ENCODE peak calls at places on chromosomes 3 and 15, in four cellular contexts. G, E, J and A are unnamed samples.

GRCh38 chr3:100257601-100258000 is 3.2 kb upstream of the TBC1D23 start:
- DNase-seq in J (no peak), E (no peak), G (peak; percentile 69), A (peak; percentile 87)

GRCh38 chr3:25830373-25831305 is 40.7 kb downstream of the OXSM start:
- DNase-seq in E (no peak), G (no peak), J (no peak), A (no peak)

GRCh38 chr3:170038434-170039110 is 777 bp downstream of the GPR160 start:
- DNase-seq in G (no peak), J (peak; percentile 51), E (no peak), A (peak; percentile 52)

GRCh38 chr15:93997071-93997658 is 234.2 kb upstream of the MCTP2 start:
- DNase-seq in J (no peak), G (peak; percentile 33), E (no peak), A (no peak)

GRCh38 chr3:106534206-106534605 is 665.4 kb upstream of the CBLB start:
- DNase-seq in G (peak; percentile 19), E (no peak), J (peak; percentile 74), A (no peak)

GRCh38 chr15:93271871-93272270 is 182.9 kb upstream of the RGMA start:
- DNase-seq in G (no peak), E (no peak), J (no peak), A (no peak)

GRCh38 chr3:4584537-4585249 is 91.5 kb downstream of the ITPR1 start:
- DNase-seq in G (no peak), E (peak; percentile 39), J (no peak), A (peak; percentile 89)

GRCh38 chr3:100882571-100882981 is 110.6 kb downstream of the ABI3BP start:
- DNase-seq in G (peak; percentile 53), J (no peak), E (peak; percentile 20), A (peak; percentile 82)

GRCh38 chr3:120350431-120350941 is 1.3 kb upstream of the LRRC58 start:
- DNase-seq in G (peak; percentile 56), J (no peak), E (peak; percentile 40), A (peak; percentile 81)

GRCh38 chr3:14438929-14439328 is 36.5 kb downstream of the SLC6A6 start:
- DNase-seq in E (no peak), J (no peak), G (no peak), A (no peak)

GRCh38 chr15:86201313-86202008 is 121.8 kb downstream of the AGBL1 start:
- DNase-seq in J (no peak), E (no peak), G (no peak), A (no peak)

GRCh38 chr3:12741205-12741604 is 17.9 kb downstream of the TMEM40 start:
- DNase-seq in G (no peak), J (no peak), E (no peak), A (no peak)

GRCh38 chr3:114035146-114035545 is 21.2 kb downstream of the CCDC191 start:
- DNase-seq in G (peak; percentile 42), E (no peak), J (no peak), A (peak; percentile 81)

GRCh38 chr15:78082106-78082742 is 4.7 kb upstream of the TBC1D2B start:
- DNase-seq in E (no peak), G (no peak), J (no peak), A (peak; percentile 81)

GRCh38 chr3:64019879-64020278 is 3.4 kb downstream of the PSMD6 start:
- DNase-seq in J (no peak), E (no peak), G (no peak), A (no peak)

GRCh38 chr15:35533130-35534110 is 12.5 kb downstream of the DPH6 start:
- DNase-seq in J (no peak), G (peak; percentile 66), E (no peak), A (peak; percentile 57)

GRCh38 chr3:151580592-151580991 is 119.7 kb upstream of the IGSF10 start:
- DNase-seq in J (no peak), G (peak; percentile 98), E (no peak), A (peak; percentile 49)

GRCh38 chr3:52685285-52685704 is 418 bp downstream of the PBRM1 start:
- DNase-seq in E (peak; percentile 81), G (no peak), J (peak; percentile 81), A (peak; percentile 98)

GRCh38 chr3:147915057-147915456 is 505.9 kb downstream of the ZIC1 start:
- DNase-seq in G (peak; percentile 52), E (no peak), J (no peak), A (no peak)

GRCh38 chr3:66709464-66710058 is 208.7 kb upstream of the LRIG1 start:
- DNase-seq in J (no peak), E (no peak), G (no peak), A (no peak)

GRCh38 chr3:64107154-64107553 is 83.9 kb upstream of the PSMD6 start:
- DNase-seq in G (no peak), J (no peak), E (no peak), A (no peak)

GRCh38 chr3:50671331-50671730 is 3.4 kb upstream of the DOCK3 start:
- DNase-seq in E (no peak), G (peak; percentile 90), J (no peak), A (peak; percentile 97)

GRCh38 chr3:65979152-65979551 is 59.6 kb downstream of the MAGI1 start:
- DNase-seq in G (peak; percentile 94), J (no peak), E (peak; percentile 48), A (no peak)

GRCh38 chr3:61725851-61726333 is 164.5 kb downstream of the PTPRG start:
- DNase-seq in G (no peak), E (no peak), J (no peak), A (peak; percentile 84)

GRCh38 chr3:3560566-3561336 is 238.5 kb upstream of the LRRN1 start:
- DNase-seq in G (no peak), E (no peak), J (no peak), A (no peak)

GRCh38 chr3:43769097-43769470 is 78.3 kb downstream of the ABHD5 start:
- DNase-seq in E (no peak), J (no peak), G (no peak), A (no peak)
- H3K4me3 ChIP-seq in E (no peak overlapping the region), J (no peak overlapping the region), G (peak overlapping the region; percentile 30), A (peak overlapping the region; percentile 68)

DNA sequence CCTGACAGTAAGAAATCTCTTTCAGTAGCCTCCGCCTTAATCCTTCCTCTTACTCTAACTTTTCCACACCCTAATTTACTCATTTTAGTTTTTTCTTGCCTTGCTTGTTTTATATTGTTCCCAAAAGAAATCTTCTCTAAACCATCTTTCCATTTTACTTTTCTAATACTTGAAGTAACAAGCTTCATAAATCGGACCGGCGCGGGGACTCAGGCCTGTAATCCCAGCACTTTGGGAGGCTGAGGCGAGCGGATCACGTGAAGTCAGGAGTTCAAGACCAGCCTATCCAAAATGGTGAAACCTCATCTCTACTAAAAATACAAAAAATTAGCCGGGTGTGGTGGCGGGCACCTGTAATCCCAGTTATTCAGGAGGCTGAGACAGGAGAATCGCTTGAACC is 17.3 kb downstream of the ZNF148 start:
- DNase-seq in G (no peak), E (no peak), J (no peak), A (no peak)
- H3K4me3 ChIP-seq in G (peak overlapping the region; percentile 64), E (peak overlapping the region; percentile 35), J (peak overlapping the region; percentile 51), A (no peak overlapping the region)

GRCh38 chr3:58466899-58467563 is 24.9 kb upstream of the KCTD6 start:
- DNase-seq in G (no peak), E (no peak), J (no peak), A (no peak)

GRCh38 chr3:58464875-58465274 is 27.0 kb upstream of the KCTD6 start:
- DNase-seq in J (no peak), E (no peak), G (no peak), A (no peak)

GRCh38 chr3:58462829-58463180 is 29.1 kb upstream of the KCTD6 start:
- DNase-seq in E (no peak), J (no peak), G (no peak), A (peak; percentile 64)

GRCh38 chr3:58463942-58464271 is 28.0 kb upstream of the KCTD6 start:
- DNase-seq in E (no peak), G (no peak), J (no peak), A (no peak)

GRCh38 chr3:58463181-58463941 is 28.5 kb upstream of the KCTD6 start:
- DNase-seq in E (peak; percentile 74), G (peak; percentile 90), J (peak; percentile 84), A (peak; percentile 96)
- H3K4me3 ChIP-seq in E (peak overlapping the region; percentile 18), G (peak overlapping the region; percentile 18), J (no peak overlapping the region), A (peak overlapping the region; percentile 53)

DNA sequence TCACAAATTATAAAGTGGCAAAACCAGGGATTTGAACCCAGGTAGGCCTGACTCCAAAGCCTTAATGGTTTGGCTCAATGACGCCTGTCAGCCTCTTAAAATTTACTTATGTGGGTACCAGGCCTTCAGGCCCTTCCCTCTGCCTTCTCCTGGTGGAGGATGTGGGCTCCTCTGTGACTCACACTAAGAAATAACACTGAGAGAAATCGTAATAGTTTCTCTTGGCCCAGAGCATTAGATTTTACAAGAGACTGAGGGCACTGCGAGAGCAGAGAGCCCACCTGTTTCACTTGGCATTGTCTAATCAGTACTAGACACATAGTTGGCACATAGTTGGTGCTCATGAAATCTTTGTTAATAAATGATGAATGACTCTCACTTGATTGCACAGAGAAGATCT is 505.2 kb downstream of the SHQ1 start:
- DNase-seq in G (peak; percentile 43), J (no peak), E (no peak), A (no peak)
- H3K4me3 ChIP-seq in G (no peak overlapping the region), J (no peak overlapping the region), E (no peak overlapping the region), A (no peak overlapping the region)

DNA sequence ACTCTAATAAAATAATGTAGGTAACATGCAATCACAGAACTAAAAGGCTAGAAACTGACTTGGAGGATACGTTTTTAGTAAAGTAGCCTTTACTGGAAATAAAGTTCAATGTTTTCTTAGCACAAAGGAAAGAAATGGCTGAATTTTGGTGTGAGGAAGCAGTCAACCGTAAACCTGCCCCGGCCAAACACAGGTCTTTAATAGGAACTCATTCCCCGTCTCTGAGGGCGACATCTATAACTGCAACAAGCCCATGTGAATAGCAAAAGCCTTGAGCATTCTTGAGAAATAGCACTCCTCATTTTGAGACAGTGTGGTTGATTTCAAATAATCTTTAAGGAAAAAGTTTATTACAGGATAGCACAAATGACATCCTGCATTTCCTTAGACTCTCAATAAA is 12.4 kb downstream of the IL17RD start:
- DNase-seq in E (no peak), J (no peak), G (no peak), A (no peak)
- H3K4me3 ChIP-seq in E (no peak overlapping the region), J (no peak overlapping the region), G (no peak overlapping the region), A (no peak overlapping the region)